ENCODE peak calls at places on chromosomes 4 and X, in seven cellular contexts. X, V, D, F, Q, O and C are unnamed samples.

GRCh38 chr4:173264245-173264959 is 69.8 kb downstream of the HMGB2 start:
- DNase-seq in F (peak), D (peak), X (peak), O (no peak), V (no peak), Q (peak), C (peak)

GRCh38 chr4:118746251-118746919 is 61.2 kb downstream of the METTL14 start:
- DNase-seq in D (no peak), F (no peak), V (no peak), Q (peak), X (no peak), O (no peak), C (no peak)

GRCh38 chr4:52110171-52110570 is 59.1 kb downstream of the SPATA18 start:
- DNase-seq in F (peak), X (peak), V (no peak), Q (no peak), O (no peak), D (no peak), C (peak)

GRCh38 chr4:109359040-109359646 is 56.7 kb upstream of the COL25A1 start:
- DNase-seq in F (no peak), O (no peak), V (no peak), D (no peak), Q (no peak), X (no peak), C (no peak)

GRCh38 chr4:90226734-90227133 is 99.5 kb downstream of the CCSER1 start:
- DNase-seq in F (no peak), D (no peak), X (no peak), V (no peak), O (no peak), Q (no peak), C (no peak)

GRCh38 chrX:23952984-23953907 is 45.4 kb downstream of the CXorf58 start:
- DNase-seq in F (no peak), X (no peak), D (no peak), Q (no peak), O (no peak), V (no peak), C (no peak)

GRCh38 chr4:52604215-52604614 is 54.9 kb downstream of the USP46 start:
- DNase-seq in F (no peak), O (no peak), V (no peak), D (no peak), Q (peak), X (no peak), C (no peak)

GRCh38 chr4:144169211-144169610 is 28.7 kb upstream of the GYPA start:
- DNase-seq in D (no peak), Q (no peak), V (no peak), X (no peak), F (no peak), O (no peak), C (no peak)

GRCh38 chr4:8508266-8508665 is 67.7 kb downstream of the TRMT44 start:
- DNase-seq in D (no peak), F (no peak), X (no peak), Q (no peak), V (no peak), O (no peak), C (no peak)

GRCh38 chrX:124388562-124388961 is 42.2 kb downstream of the SH2D1A start:
- DNase-seq in O (peak), F (peak), D (peak), V (no peak), X (peak), Q (peak), C (peak)

GRCh38 chr4:13559414-13559813 is 15.1 kb upstream of the NKX3-2 start:
- DNase-seq in X (peak), D (no peak), Q (no peak), F (peak), O (no peak), V (no peak), C (peak)

GRCh38 chr4:151199496-151200190 is 77.3 kb upstream of the PRSS48 start:
- DNase-seq in X (no peak), V (no peak), F (peak), D (no peak), Q (peak), O (no peak), C (no peak)

GRCh38 chr4:154427149-154427548 is 64.5 kb downstream of the DCHS2 start:
- DNase-seq in D (no peak), Q (no peak), X (no peak), V (no peak), F (no peak), O (no peak), C (no peak)

GRCh38 chr4:154422152-154422551 is 69.4 kb downstream of the DCHS2 start:
- DNase-seq in Q (no peak), O (no peak), D (no peak), X (no peak), V (no peak), F (no peak), C (no peak)

GRCh38 chr4:154424810-154425484 is 66.7 kb downstream of the DCHS2 start:
- DNase-seq in Q (no peak), F (no peak), V (no peak), O (no peak), X (no peak), D (no peak), C (no peak)

GRCh38 chr4:154421618-154422017 is 70.0 kb downstream of the DCHS2 start:
- DNase-seq in X (no peak), O (no peak), D (no peak), V (no peak), F (no peak), Q (no peak), C (no peak)

GRCh38 chr4:154425514-154425913 is 66.1 kb downstream of the DCHS2 start:
- DNase-seq in X (no peak), V (no peak), Q (no peak), F (no peak), D (no peak), O (no peak), C (no peak)
- H3K4me3 ChIP-seq in X (no peak), V (no peak), Q (no peak), F (no peak), D (no peak), O (no peak), C (no peak)

GRCh38 chr4:16206848-16207247 is 19.4 kb downstream of the TAPT1 start:
- DNase-seq in Q (no peak), D (no peak), O (no peak), V (no peak), F (peak), X (no peak), C (no peak)

GRCh38 chr4:16205298-16206164 is 20.7 kb downstream of the TAPT1 start:
- DNase-seq in V (no peak), Q (no peak), F (peak), X (no peak), D (no peak), O (no peak), C (peak)

GRCh38 chr4:16204505-16204904 is 21.8 kb downstream of the TAPT1 start:
- DNase-seq in D (no peak), O (peak), X (no peak), Q (no peak), F (no peak), V (no peak), C (no peak)

GRCh38 chr4:16206301-16206700 is 20.0 kb downstream of the TAPT1 start:
- DNase-seq in X (no peak), F (no peak), V (no peak), O (no peak), Q (no peak), D (no peak), C (no peak)

GRCh38 chr4:16207409-16207808 is 18.9 kb downstream of the TAPT1 start:
- DNase-seq in F (no peak), Q (no peak), X (no peak), V (no peak), D (no peak), O (no peak), C (no peak)
- TF ChIP-seq CTCF in F (no peak), Q (no peak), X (no peak), V (no peak), D (no peak), O (no peak), C (no peak)

GRCh38 chr4:186203391-186203802 is 12.0 kb downstream of the CYP4V2 start:
- DNase-seq in O (no peak), V (no peak), F (peak), D (no peak), X (peak), Q (no peak), C (no peak)

GRCh38 chr4:186204103-186204559 is 12.8 kb downstream of the CYP4V2 start:
- DNase-seq in D (no peak), V (no peak), O (no peak), Q (no peak), X (peak), F (no peak), C (peak)

GRCh38 chr4:186201535-186202230 is 10.3 kb downstream of the CYP4V2 start:
- DNase-seq in Q (no peak), O (peak), V (no peak), X (peak), F (peak), D (peak), C (peak)

GRCh38 chr4:186202490-186203140 is 11.2 kb downstream of the CYP4V2 start:
- DNase-seq in V (no peak), O (no peak), D (no peak), F (no peak), X (no peak), Q (no peak), C (no peak)

GRCh38 chr4:186204611-186205144 is 13.3 kb downstream of the CYP4V2 start:
- DNase-seq in V (no peak), Q (no peak), D (no peak), X (no peak), F (no peak), O (no peak), C (no peak)
- H3K4me3 ChIP-seq in V (peak), Q (peak), D (no peak), X (peak), F (peak), O (no peak), C (peak)

GRCh38 chr4:26862381-26862915 is 1.8 kb downstream of the STIM2 start:
- DNase-seq in V (no peak), Q (no peak), D (no peak), X (no peak), O (no peak), F (no peak), C (no peak)
- TF ChIP-seq CTCF in V (no peak), Q (no peak), D (no peak), X (no peak), O (no peak), F (no peak), C (no peak)

DNA sequence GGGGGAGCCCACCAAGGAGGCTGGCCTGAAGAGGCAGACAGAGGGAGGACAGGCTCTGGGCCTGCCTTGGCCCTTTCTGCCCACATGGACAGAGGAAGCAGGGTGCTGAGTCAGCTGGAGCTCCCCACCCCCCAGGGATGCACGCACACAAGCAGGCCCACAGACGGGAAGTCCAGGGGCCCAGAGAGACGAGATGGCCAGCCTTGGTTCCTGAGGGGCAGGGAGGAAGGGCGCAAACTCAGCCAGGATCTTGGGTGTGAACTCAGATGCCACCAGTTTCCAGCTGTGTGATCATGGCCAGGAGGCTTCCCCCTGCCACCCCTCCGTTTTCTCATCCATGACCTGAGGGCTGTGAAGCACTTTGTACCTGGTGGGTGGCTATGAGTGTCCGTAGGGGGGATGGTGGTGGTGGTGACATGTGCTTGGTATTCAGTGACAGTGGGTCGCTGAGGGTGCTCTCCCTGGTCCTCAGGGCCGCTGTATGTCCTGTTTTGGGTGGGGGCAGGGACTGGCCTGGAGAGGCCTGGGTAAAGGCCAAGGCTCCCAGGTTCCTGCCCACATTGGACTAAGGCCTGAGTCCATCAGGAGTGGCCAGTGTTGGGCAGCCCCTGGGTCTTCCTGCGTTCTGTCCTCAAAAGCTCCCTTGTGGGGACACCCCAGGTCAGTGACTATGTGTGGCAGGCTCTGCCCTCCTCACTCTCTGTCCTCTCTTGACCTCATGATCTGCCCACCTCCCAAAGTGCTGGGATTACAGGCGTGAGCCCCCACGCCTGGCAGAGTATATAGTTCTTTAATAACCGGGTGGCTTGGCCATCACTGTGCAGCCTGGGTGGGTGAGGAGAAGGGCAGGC is 2.0 kb downstream of the SH3BP2 start:
- DNase-seq in Q (peak), D (peak), X (peak), O (peak), V (peak), F (peak), C (peak)
- H3K4me3 ChIP-seq in Q (peak), D (no peak), X (peak), O (peak), V (peak), F (peak), C (peak)